ENCODE peak calls at places on chromosomes 4 and X, in five cellular contexts. O, A, B, U and M are unnamed samples.

GRCh38 chr4:138275946-138276621 is 33.9 kb upstream of the SLC7A11 start:
- DNase-seq in A (peak), O (peak), U (no peak), B (no peak), M (peak)

GRCh38 chr4:80219301-80220025 is 22.2 kb downstream of the PRDM8 start:
- DNase-seq in O (peak), A (peak), U (no peak), B (peak), M (no peak)

GRCh38 chrX:71859637-71860036 is 51.0 kb upstream of the NHSL2 start:
- DNase-seq in B (peak), U (no peak), A (peak), O (peak), M (peak)

GRCh38 chr4:26050212-26050643 is 136.2 kb downstream of the SMIM20 start:
- DNase-seq in A (no peak), O (no peak), U (peak), B (no peak), M (no peak)

GRCh38 chr4:147492761-147493160 is 11.9 kb downstream of the EDNRA start:
- DNase-seq in U (peak), B (no peak), O (peak), A (peak), M (peak)

GRCh38 chr4:54937501-54937900 is 187.9 kb downstream of the KDR start:
- DNase-seq in A (no peak), B (no peak), O (no peak), U (no peak), M (no peak)

GRCh38 chrX:14927391-14927790 is 54.2 kb downstream of the MOSPD2 start:
- DNase-seq in O (peak), B (no peak), U (no peak), A (peak), M (no peak)

GRCh38 chrX:109936598-109936997 is 66.3 kb upstream of the TMEM164 start:
- DNase-seq in O (no peak), B (no peak), A (peak), U (no peak), M (no peak)

GRCh38 chr4:138650917-138651564 is 364.5 kb upstream of the NOCT start:
- DNase-seq in A (peak), O (peak), B (no peak), U (no peak), M (peak)

GRCh38 chrX:154090731-154091130 is 6.8 kb downstream of the MECP2 start:
- DNase-seq in U (no peak), O (no peak), A (no peak), B (no peak), M (no peak)

GRCh38 chr4:82710202-82710929 is 88.2 kb downstream of the SCD5 start:
- DNase-seq in B (no peak), O (no peak), A (peak), U (no peak), M (no peak)

GRCh38 chr4:26069218-26069617 is 155.2 kb downstream of the SMIM20 start:
- DNase-seq in O (no peak), A (peak), B (peak), U (peak), M (no peak)

GRCh38 chr4:154738426-154738825 is 5.4 kb upstream of the LRAT start:
- DNase-seq in O (no peak), B (peak), U (no peak), A (peak), M (no peak)

GRCh38 chr4:125719987-125720386 is 405.2 kb downstream of the FAT4 start:
- DNase-seq in U (no peak), B (no peak), O (no peak), A (no peak), M (no peak)

GRCh38 chrX:11724122-11725017 is 33.7 kb upstream of the MSL3 start:
- DNase-seq in B (peak), A (peak), U (no peak), O (peak), M (no peak)

GRCh38 chrX:133970021-133970550 is 15.3 kb downstream of the GPC3 start:
- DNase-seq in A (no peak), U (no peak), O (no peak), B (peak), M (no peak)

GRCh38 chrX:119272882-119273806 is 37.1 kb downstream of the PGRMC1 start:
- DNase-seq in A (peak), B (peak), O (peak), U (no peak), M (no peak)

GRCh38 chrX:123899701-123900100 is 39.8 kb downstream of the XIAP start:
- DNase-seq in B (no peak), O (no peak), U (no peak), A (peak), M (no peak)

GRCh38 chr4:23789765-23790164 is 100.1 kb downstream of the PPARGC1A start:
- DNase-seq in A (peak), U (peak), O (peak), B (peak), M (peak)

GRCh38 chr4:185384877-185385465 is 10.8 kb downstream of the LRP2BP start:
- DNase-seq in O (no peak), A (peak), U (no peak), B (no peak), M (no peak)

GRCh38 chrX:39398215-39398972 is 597.1 kb downstream of the MID1IP1 start:
- DNase-seq in O (no peak), A (no peak), B (no peak), U (no peak), M (no peak)

GRCh38 chr4:25090516-25090915 is 59.8 kb upstream of the LGI2 start:
- DNase-seq in A (peak), B (no peak), U (no peak), O (no peak), M (no peak)

GRCh38 chrX:1281511-1281910 is 12.9 kb downstream of the CSF2RA start:
- DNase-seq in A (no peak), O (no peak), U (no peak), B (no peak), M (no peak)

GRCh38 chr4:127240721-127241120 is 392.0 kb upstream of the INTU start:
- DNase-seq in B (no peak), O (peak), A (peak), U (no peak), M (no peak)

GRCh38 chrX:13598877-13599276 is 29.5 kb downstream of the EGFL6 start:
- DNase-seq in A (no peak), U (no peak), O (no peak), B (no peak), M (no peak)

GRCh38 chr4:159451006-159451405 is 348.1 kb downstream of the RAPGEF2 start:
- DNase-seq in O (no peak), U (no peak), B (no peak), A (no peak), M (no peak)

GRCh38 chr4:16597829-16598228 is 300.6 kb downstream of the LDB2 start:
- DNase-seq in O (no peak), B (no peak), A (peak), U (no peak), M (no peak)

GRCh38 chrX:102720237-102721168 is at the start of gene GPRASP3:
- DNase-seq in B (no peak), U (peak), A (peak), O (peak), M (peak)

GRCh38 chr4:69064391-69064790 is 31.9 kb upstream of the UGT2B7 start:
- DNase-seq in U (no peak), A (no peak), O (no peak), B (no peak), M (no peak)
- TF ChIP-seq CTCF in U (no peak), A (no peak), O (no peak), B (no peak), M (no peak)

GRCh38 chr4:101346562-101347266 is 612 bp downstream of the PPP3CA start:
- DNase-seq in A (peak), U (peak), B (peak), O (peak), M (no peak)

GRCh38 chr4:101347267-101347556 is at the start of gene PPP3CA:
- DNase-seq in U (no peak), O (no peak), A (no peak), B (peak), M (no peak)

GRCh38 chr4:101348367-101348827 is 1.1 kb upstream of the PPP3CA start:
- DNase-seq in O (no peak), B (no peak), A (no peak), U (no peak), M (no peak)

GRCh38 chr4:101346312-101346561 is 1.1 kb downstream of the PPP3CA start:
- DNase-seq in O (no peak), B (no peak), A (no peak), U (peak), M (no peak)

DNA sequence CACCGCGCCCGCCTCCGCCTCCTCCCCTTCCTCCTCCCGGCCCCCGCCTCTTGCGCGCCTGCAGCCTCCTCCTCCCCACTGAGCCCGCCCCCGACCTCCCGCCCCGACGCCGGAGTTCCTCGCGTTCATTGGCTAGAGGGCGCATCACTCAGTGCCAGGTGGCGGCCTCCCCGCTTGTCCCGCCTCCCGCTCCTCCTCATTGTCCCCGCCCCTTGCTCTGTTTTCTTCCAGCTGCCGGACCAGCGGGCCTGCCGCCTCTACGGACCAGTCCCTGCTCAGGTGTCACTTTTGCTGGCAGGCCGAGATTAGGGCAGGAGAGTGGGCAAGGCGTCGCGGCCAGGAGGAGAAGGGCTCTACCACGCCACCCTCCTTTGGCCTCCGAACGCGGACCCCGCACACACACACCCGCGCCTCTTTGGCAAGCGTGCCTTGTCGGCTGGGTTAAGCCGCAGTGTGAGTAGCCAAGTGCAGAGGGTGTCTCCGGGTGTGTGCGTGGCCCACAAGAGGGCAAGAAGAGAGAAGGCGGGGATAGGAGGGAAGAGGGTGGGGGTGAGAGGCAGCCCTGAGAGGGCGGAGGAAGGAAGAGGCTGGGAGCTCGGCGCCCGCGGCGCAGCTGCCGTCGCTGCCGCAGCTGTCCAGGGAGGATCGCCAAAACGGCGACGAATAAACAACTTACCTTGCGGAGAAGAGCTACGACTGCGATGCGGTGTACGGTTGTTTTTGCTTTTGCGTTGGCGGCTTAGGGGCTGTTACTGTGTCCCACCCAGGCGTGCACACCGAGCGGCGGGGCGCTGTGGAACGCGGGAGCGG is 436 bp upstream of the PPP3CA start:
- DNase-seq in O (peak), B (peak), U (peak), A (peak), M (peak)
- TF ChIP-seq CTCF in O (no peak), B (peak), U (peak), A (no peak), M (peak)

GRCh38 chrX:131830400-131831184 is 192.5 kb upstream of the STK26 start:
- DNase-seq in B (peak), O (peak), A (peak), U (peak), M (peak)
- TF ChIP-seq CTCF in B (peak), O (peak), A (peak), U (peak), M (peak)

DNA sequence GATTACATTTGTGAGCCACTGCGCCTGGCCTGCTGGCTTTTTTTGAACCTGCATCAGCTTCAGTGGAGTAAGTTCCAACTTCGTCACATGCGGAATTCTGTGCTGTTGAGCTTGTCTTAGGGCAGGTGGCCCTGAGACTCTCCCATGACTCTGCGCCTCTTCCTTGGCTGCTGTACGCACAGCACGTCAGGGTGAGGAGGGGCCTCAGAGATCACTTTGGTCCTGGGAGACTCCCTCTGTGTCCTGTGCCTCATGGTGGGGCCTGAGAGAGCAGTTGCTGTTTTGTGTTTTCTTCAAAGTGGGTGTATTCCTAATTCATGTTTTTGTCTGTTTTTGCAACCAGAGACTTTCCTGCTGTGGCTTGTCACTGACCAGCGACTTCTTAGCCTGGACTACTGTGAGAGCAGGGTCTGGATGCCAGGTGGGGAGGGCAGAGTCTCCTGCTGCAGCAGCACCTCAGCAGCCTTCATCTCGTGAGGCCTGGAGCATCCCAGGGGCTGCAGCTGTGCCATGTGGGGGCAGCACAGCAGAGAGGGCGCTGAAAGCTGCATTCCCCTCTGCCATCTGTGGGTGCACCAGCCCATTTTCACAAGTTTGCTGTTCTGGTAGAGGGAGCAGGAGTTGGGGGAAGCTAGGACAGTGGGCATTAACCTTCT is 107.8 kb downstream of the TNIP2 start:
- DNase-seq in A (no peak), U (peak), O (no peak), B (no peak), M (no peak)
- TF ChIP-seq CTCF in A (no peak), U (no peak), O (no peak), B (no peak), M (no peak)

DNA sequence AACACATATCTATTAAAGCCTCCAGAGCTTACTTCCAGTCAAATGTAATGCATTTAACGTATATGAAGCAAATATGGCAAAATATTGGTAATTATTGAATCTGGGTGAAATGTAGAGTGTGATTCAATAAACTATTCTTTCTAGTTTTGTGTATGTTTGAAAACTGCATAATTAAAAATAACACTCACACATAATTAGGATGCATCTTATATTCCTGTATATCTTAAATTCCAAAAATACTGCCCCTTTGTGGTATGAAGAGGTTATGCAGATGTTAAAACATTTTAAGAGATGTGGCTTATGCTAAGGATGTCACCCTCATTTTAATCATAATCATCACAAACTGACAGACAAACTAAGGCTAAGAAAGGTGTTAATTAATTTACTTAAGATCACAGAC is 182.9 kb downstream of the COX18 start:
- DNase-seq in A (no peak), B (peak), O (no peak), U (no peak), M (no peak)
- TF ChIP-seq CTCF in A (peak), B (peak), O (peak), U (no peak), M (peak)

GRCh38 chr4:84750260-84750955 is 167.5 kb downstream of the CDS1 start:
- DNase-seq in U (no peak), O (peak), A (peak), B (peak), M (peak)
- TF ChIP-seq CTCF in U (peak), O (peak), A (peak), B (peak), M (peak)

GRCh38 chrX:48937065-48937907 is 18.5 kb upstream of the PIM2 start:
- DNase-seq in B (peak), O (no peak), A (no peak), U (peak), M (no peak)
- TF ChIP-seq CTCF in B (no peak), O (no peak), A (no peak), U (no peak), M (no peak)

DNA sequence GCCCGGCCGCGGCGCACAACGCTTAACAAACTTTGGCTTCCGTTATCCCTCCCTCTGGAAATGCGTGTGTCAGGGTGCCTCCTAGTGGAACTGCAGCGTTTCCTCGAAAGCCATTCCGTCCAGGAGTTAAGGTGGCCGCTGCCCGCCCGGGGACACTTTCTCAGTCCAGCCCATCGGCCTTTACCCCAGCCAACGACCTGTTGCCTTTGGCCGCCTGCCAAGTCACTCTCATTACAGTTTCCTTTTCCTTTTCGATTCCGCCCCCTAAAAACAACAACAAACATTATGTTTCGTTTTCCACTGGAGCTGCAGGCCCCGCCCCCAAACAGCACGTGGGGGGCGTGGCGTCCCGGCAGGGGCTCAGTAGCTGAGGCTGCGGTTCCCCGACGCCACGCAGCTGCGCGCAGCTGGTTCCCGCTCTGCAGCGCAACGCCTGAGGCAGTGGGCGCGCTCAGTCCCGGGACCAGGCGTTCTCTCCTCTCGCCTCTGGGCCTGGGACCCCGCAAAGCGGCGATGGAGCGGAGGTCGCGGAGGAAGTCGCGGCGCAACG is at the start of gene HERC5:
- DNase-seq in U (peak), A (peak), O (peak), B (peak), M (peak)
- TF ChIP-seq CTCF in U (peak), A (peak), O (peak), B (peak), M (peak)

GRCh38 chr4:67292045-67292444 is 253.3 kb downstream of the CENPC start:
- DNase-seq in B (no peak), U (no peak), O (no peak), A (no peak), M (no peak)

GRCh38 chr4:67292649-67293048 is 252.7 kb downstream of the CENPC start:
- DNase-seq in A (no peak), O (no peak), B (no peak), U (no peak), M (no peak)

GRCh38 chr4:67286724-67287123 is 258.6 kb downstream of the CENPC start:
- DNase-seq in A (no peak), U (no peak), O (no peak), B (no peak), M (no peak)

GRCh38 chr4:67291639-67292038 is 253.7 kb downstream of the CENPC start:
- DNase-seq in O (no peak), B (no peak), U (no peak), A (no peak), M (no peak)

DNA sequence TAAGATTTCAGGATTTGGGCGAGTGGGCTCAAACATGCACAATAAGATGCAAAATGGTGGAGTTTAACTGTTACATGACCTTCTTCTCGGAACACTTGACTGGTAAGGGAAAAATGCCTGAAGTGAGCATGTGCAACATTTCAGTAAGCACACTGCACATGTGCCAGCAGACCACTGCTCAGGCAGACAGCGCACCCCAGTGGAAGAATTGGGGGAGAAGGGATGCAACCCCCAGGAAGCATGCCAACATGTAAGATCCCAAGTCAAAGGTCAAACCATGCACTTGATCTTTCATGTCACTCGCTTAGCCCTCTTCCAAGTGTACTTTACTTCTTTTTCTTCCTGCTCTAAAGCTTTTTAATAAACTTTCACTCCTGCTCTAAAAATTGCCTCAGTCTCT is 256.3 kb downstream of the CENPC start:
- DNase-seq in B (peak), O (no peak), A (peak), U (no peak), M (no peak)
- TF ChIP-seq CTCF in B (peak), O (no peak), A (peak), U (no peak), M (no peak)

GRCh38 chrX:69088171-69088938 is 76.9 kb downstream of the PJA1 start:
- DNase-seq in O (no peak), B (no peak), A (peak), U (no peak), M (peak)

GRCh38 chrX:69083361-69083760 is 81.9 kb downstream of the PJA1 start:
- DNase-seq in A (no peak), B (no peak), O (no peak), U (no peak), M (no peak)

GRCh38 chrX:69085151-69085550 is 80.1 kb downstream of the PJA1 start:
- DNase-seq in A (no peak), B (no peak), U (no peak), O (no peak), M (no peak)

GRCh38 chrX:69083785-69084184 is 81.5 kb downstream of the PJA1 start:
- DNase-seq in U (no peak), O (no peak), B (no peak), A (no peak), M (no peak)

GRCh38 chrX:69085826-69086225 is 79.4 kb downstream of the PJA1 start:
- DNase-seq in U (no peak), A (no peak), O (no peak), B (no peak), M (no peak)
- TF ChIP-seq CTCF in U (no peak), A (no peak), O (no peak), B (no peak), M (no peak)